ENCODE peak calls at places on chromosome 1, in six cellular contexts. U is CD8-positive, alpha-beta memory T cell; C is Peyer's patch; Q is vagina; J is neural progenitor cell; N is body of pancreas. W is an unnamed sample. For H3K27me3, the result is how much of the 10 kb centered on the place peaks cover.

GRCh38 chr1:221725683-221726330 is 16.1 kb downstream of the DUSP10 start:
- DNase-seq in C (no peak), Q (no peak), J (no peak), N (no peak), U (no peak), W (no peak)

GRCh38 chr1:29123871-29124365 is at the start of gene TMEM200B:
- DNase-seq in J (no peak), U (no peak), Q (no peak), C (no peak), N (peak), W (no peak)

GRCh38 chr1:109412551-109412950 is 13.7 kb downstream of the PSMA5 start:
- DNase-seq in N (no peak), J (peak), U (no peak), Q (no peak), C (no peak), W (no peak)

GRCh38 chr1:41626616-41627375 is 142.3 kb upstream of the EDN2 start:
- DNase-seq in C (no peak), J (no peak), N (no peak), Q (peak), U (no peak), W (no peak)

GRCh38 chr1:46466477-46467182 is 23.0 kb upstream of the DMBX1 start:
- DNase-seq in J (peak), C (no peak), Q (no peak), U (no peak), N (peak), W (no peak)

GRCh38 chr1:92791487-92792058 is 6.7 kb upstream of the EVI5 start:
- DNase-seq in U (no peak), C (no peak), J (no peak), N (no peak), Q (no peak), W (no peak)

GRCh38 chr1:186275818-186276217 is 99.2 kb downstream of the TPR start:
- DNase-seq in N (no peak), Q (no peak), U (no peak), C (no peak), J (no peak), W (no peak)

GRCh38 chr1:157910270-157910669 is 68.7 kb upstream of the CD5L start:
- DNase-seq in J (no peak), U (no peak), N (no peak), Q (no peak), C (no peak), W (no peak)

GRCh38 chr1:246302671-246303317 is 204.3 kb downstream of the SMYD3 start:
- DNase-seq in N (no peak), U (no peak), Q (no peak), J (peak), C (no peak), W (no peak)

GRCh38 chr1:186155594-186155993 is 219.5 kb downstream of the TPR start:
- DNase-seq in Q (no peak), N (no peak), C (no peak), J (peak), U (no peak), W (no peak)

GRCh38 chr1:214506972-214507431 is 44.4 kb downstream of the PTPN14 start:
- DNase-seq in C (no peak), N (peak), U (no peak), Q (no peak), J (peak), W (no peak)

GRCh38 chr1:112083487-112083886 is 94.0 kb upstream of the KCND3 start:
- DNase-seq in U (no peak), C (no peak), J (peak), N (no peak), Q (no peak), W (no peak)

GRCh38 chr1:39113109-39113743 is 87.1 kb downstream of the NDUFS5 start:
- DNase-seq in U (no peak), J (no peak), C (no peak), N (no peak), Q (no peak), W (no peak)

GRCh38 chr1:109705411-109705810 is 6.6 kb upstream of the GSTM5 start:
- DNase-seq in C (no peak), Q (peak), J (no peak), N (no peak), U (no peak), W (no peak)

GRCh38 chr1:212234431-212235298 is 50.5 kb upstream of the PPP2R5A start:
- DNase-seq in C (no peak), J (no peak), Q (no peak), N (peak), U (no peak), W (no peak)

GRCh38 chr1:235986869-235987268 is 78.0 kb downstream of the NID1 start:
- DNase-seq in U (no peak), Q (no peak), J (no peak), N (no peak), C (no peak), W (no peak)

GRCh38 chr1:113982955-113983742 is 3.9 kb downstream of the OLFML3 start:
- DNase-seq in U (no peak), J (no peak), N (no peak), C (no peak), Q (no peak), W (no peak)

GRCh38 chr1:86811128-86811527 is 102.8 kb downstream of the SELENOF start:
- DNase-seq in U (no peak), Q (no peak), J (no peak), C (no peak), N (no peak), W (no peak)

GRCh38 chr1:77430966-77431735 is 149.3 kb downstream of the AK5 start:
- DNase-seq in J (no peak), U (peak), Q (no peak), C (no peak), N (no peak), W (no peak)

GRCh38 chr1:72623299-72623708 is 341.0 kb upstream of the NEGR1 start:
- DNase-seq in C (no peak), Q (no peak), U (no peak), J (peak), N (peak), W (no peak)

GRCh38 chr1:215002471-215002870 is 80.1 kb upstream of the KCNK2 start:
- DNase-seq in J (no peak), C (no peak), N (no peak), U (no peak), Q (no peak), W (no peak)

GRCh38 chr1:170593173-170593572 is 61.2 kb downstream of the GORAB start:
- DNase-seq in U (no peak), Q (no peak), N (no peak), C (no peak), J (no peak), W (no peak)

GRCh38 chr1:29850358-29850757 is 614.0 kb downstream of the PTPRU start:
- DNase-seq in C (no peak), N (no peak), U (no peak), J (no peak), Q (no peak), W (no peak)

GRCh38 chr1:52281518-52281917 is 84.5 kb downstream of the CC2D1B start:
- DNase-seq in Q (no peak), N (no peak), U (no peak), J (no peak), C (no peak), W (no peak)

GRCh38 chr1:214281902-214282695 is 1.1 kb downstream of the SMYD2 start:
- DNase-seq in N (peak), Q (no peak), U (no peak), J (peak), C (no peak), W (no peak)

GRCh38 chr1:58722414-58722813 is 22.6 kb upstream of the MYSM1 start:
- DNase-seq in C (no peak), N (no peak), U (no peak), J (no peak), Q (no peak), W (no peak)

GRCh38 chr1:29488086-29488793 is 251.9 kb downstream of the PTPRU start:
- DNase-seq in N (no peak), J (no peak), Q (peak), U (no peak), C (no peak), W (no peak)

GRCh38 chr1:247337250-247337746 is 5.6 kb upstream of the ZNF496 start:
- DNase-seq in U (no peak), Q (no peak), J (no peak), C (no peak), N (no peak), W (no peak)

GRCh38 chr1:117188268-117189108 is 22.2 kb downstream of the VTCN1 start:
- DNase-seq in J (no peak), N (no peak), U (no peak), Q (no peak), C (no peak), W (no peak)

DNA sequence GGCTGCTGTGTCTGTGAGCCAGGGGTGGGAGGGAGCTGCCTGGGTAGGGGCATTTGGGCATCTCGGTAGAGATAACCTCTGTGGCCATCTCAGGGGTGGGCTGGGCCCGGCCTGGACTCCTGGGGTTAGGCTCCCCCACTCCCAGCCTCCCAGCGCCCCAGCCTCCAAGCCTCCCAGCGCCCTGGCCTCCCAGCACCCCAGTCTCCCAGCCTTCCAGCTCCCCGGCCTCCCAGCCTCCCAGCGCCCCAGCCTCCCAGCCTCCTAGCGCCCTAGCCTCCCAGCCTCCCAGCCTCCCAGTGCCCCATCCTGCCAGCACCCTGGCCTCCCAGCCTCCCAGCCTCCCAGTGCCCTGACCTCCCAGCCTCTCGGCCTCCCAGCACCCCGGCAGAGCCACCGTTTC is 85.1 kb upstream of the TTC34 start:
- DNase-seq in J (no peak), Q (no peak), C (no peak), N (no peak), U (no peak), W (no peak)
- H3K27me3 ChIP-seq in J (under half), Q (under half), C (under half), N (under half), U (under half), W (under half)

GRCh38 chr1:61341426-61341825 is 259.1 kb downstream of the NFIA start:
- DNase-seq in C (no peak), U (no peak), J (no peak), N (no peak), Q (no peak), W (no peak)
- H3K27me3 ChIP-seq in C (under half), U (under half), J (under half), N (under half), Q (under half), W (under half)

GRCh38 chr1:47646676-47647075 is 208.8 kb downstream of the FOXD2 start:
- DNase-seq in N (no peak), J (no peak), U (no peak), Q (no peak), C (no peak), W (no peak)
- H3K27me3 ChIP-seq in N (under half), J (under half), U (under half), Q (under half), C (under half), W (under half)

DNA sequence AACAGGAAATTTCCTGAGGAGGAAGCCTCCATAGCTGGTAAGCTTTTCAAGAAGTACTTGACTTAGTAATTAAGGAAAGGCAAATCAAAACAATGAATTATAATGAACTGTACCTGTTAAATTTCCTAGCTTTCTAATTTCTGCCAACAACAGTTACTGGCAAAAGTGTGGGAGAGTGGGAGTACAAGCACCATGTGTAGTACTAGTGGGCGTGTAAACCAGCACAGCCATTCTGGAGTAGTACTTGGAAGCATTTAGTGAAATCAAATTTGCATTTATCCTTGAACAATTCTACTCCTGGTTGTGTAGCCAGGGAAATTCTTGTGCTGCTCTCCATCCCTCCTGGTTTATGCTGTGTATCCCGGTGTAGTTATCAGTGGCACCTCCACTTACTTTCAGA is 190.8 kb downstream of the PRDM2 start:
- DNase-seq in Q (no peak), U (no peak), C (no peak), N (no peak), J (no peak), W (no peak)
- H3K27me3 ChIP-seq in Q (under half), U (under half), C (under half), N (under half), J (half or more), W (under half)

DNA sequence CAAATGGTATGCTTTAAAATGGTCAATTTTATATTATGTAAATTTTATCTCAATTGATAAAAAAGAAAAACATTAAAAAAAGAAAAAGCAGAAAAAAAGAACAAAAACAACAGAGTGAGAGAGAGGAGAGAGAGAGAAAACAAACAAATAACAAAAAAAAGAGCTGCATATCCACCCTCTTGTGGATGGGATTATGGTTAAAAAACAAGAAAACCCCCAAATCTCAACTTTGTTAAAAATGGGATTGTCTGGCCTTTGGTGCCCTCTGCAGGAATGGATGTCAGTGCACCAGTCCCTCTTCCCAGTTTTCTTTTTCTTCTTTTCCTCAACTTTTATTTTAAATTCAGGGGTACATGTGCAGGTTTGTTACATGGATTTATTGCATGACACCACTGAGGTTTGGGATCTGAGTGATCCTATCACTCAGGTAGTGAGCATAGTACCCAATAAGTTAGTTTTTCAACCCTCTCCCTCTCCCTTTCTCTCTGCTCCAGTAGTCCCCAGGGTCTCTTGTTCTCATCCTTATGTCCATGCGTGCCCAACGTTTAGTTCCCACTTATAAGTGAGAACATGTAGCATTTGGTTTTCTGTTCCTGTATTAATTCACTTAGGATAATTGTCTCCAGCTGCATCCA is 28.1 kb downstream of the RNF187 start:
- DNase-seq in J (peak), Q (no peak), C (no peak), U (peak), N (peak), W (no peak)
- H3K27me3 ChIP-seq in J (half or more), Q (under half), C (under half), U (under half), N (under half), W (under half)

DNA sequence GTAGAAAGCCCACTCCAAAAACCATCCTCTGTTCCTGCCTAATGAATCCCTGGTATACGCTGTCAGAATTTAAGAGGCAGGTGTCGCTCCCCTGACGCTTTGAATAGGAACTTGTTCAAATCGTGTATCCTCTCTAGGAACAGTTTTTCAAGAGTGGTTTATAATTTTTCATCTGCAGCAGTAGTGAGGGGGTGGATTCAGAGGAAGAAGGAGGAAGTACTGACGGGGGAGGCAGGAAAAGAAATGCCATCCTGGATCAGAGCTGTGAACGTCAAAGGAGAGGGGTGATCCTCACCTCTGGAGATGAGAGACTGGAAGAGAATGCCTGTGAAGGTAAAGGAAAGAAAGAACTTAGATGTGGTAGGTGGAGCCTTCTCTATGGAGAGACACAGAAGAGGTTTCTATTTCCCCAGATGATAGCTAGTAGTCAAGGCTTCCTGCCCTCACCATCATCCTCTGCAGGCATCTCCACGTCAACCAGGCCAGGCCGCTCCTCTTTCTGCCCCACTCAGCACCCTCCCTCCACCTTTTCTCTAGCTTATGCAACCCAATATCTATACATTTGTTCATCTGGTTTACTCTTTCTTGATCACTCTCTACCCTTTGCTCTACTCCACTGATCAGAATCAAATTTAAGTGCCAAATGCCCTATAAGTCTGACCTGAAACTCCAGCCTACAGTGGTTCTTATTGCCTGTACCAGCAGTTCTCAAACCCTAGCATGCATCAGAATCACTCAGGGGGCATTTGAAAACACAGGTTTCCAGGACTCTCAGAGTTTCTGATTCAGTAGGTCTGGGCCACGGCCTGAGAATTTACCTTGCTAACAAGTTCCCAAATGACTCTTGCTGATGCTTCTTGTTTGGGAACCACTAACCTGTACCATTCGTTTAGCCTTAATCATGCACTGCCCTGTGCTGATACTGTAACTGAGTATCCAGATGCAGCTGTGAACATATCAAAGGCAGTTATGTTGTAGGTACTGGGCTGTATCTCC is 13.1 kb upstream of the BCL9 start:
- DNase-seq in Q (no peak), J (no peak), N (no peak), U (no peak), C (no peak), W (no peak)
- H3K27me3 ChIP-seq in Q (under half), J (under half), N (under half), U (under half), C (under half), W (under half)

DNA sequence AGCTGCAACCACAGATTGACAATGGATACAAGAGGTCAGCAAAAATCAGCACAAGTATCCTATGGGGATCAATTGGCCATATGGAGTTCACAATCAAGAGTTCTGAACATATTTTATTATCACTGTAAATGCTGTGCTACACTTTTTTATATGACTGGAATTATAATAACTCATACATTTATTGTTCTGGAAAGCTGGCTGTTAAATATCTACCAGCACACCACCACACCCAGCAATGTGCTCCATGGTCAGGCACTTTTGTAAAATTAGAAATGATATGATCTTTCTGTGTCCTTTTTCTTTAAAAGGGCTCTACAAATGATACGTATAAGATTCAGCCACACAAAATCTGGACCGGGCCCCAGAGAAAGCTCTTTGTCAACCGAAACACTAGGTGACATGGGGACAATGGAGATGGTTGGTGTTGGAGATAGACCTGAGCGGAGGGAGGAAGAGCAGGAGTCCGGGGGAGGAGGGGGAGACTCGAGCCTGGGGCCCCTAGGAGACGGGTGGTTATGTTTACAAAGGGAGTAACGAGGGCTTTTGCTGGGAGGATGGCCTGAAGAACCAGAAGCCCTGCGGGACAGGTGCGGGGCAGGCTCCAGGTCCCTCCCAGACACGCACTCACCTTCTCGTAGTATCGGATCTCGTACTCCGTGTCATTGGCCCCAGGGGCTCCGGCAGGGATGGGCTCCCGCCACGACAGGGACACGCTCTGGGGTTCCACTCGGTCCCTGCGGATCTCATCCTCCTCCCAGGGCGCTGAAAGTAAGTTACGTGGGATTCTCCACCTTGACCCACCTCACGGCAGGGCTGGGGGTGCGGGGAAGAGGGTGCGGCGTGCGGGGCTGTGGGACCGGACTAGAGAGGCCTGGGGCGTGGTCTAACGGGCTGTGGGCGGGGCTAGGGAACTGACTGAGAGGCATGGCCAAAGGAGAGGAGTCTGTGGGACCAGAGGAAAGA is 30.0 kb downstream of the EPHA10 start:
- DNase-seq in U (no peak), J (peak), N (no peak), C (no peak), Q (no peak), W (no peak)
- H3K27me3 ChIP-seq in U (under half), J (under half), N (under half), C (under half), Q (under half), W (under half)

DNA sequence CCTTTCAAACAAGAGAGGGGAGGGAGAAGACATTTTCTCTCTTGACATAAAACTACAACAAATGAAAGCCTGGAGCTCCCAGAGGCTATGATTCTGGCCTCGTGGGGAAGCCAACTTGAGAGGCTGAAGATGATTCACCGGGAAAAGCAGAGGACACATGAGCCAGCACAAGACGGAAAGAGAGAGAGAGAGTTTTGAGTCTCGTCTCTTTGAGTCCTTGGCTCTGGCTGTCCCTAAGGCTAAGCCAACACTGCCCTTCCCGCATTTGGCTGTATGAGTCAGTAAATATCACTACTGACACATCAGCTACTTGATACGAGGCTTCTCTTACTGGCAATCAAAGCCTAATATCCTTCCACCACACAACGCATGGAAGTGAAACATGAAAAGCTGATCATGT is 95.5 kb downstream of the GRIK3 start:
- DNase-seq in N (no peak), U (no peak), C (no peak), J (no peak), Q (no peak), W (no peak)
- H3K27me3 ChIP-seq in N (under half), U (under half), C (under half), J (under half), Q (under half), W (under half)

GRCh38 chr1:201026234-201026633 is 2.7 kb upstream of the KIF21B start:
- DNase-seq in C (no peak), Q (no peak), U (no peak), N (no peak), J (no peak), W (no peak)
- H3K27me3 ChIP-seq in C (under half), Q (under half), U (under half), N (under half), J (under half), W (under half)

GRCh38 chr1:234044079-234044478 is 139.6 kb downstream of the SLC35F3 start:
- DNase-seq in C (no peak), N (no peak), J (no peak), U (no peak), Q (no peak), W (no peak)
- H3K27me3 ChIP-seq in C (under half), N (under half), J (under half), U (under half), Q (under half), W (under half)

W was measured in right lobe of liver.